ENCODE peak calls at places on chromosome 17, in seven cellular contexts. One of them, this sample, is unnamed.

GRCh38 chr17:77385750-77386501 is 245.2 kb downstream of the SEC14L1 start:
- DNase-seq in stimulated activated CD8-positive, alpha-beta memory T cell treated with anti-CD3 and anti-CD28 coated beads, Interleukin-4, amount 100 ng/mL, for 24 hours: no peak
- DNase-seq in germinal center: no peak
- DNase-seq in Calu3: no peak
- DNase-seq in HL-60: no peak
- DNase-seq in left cardiac atrium: peak; percentile 82
- DNase-seq in omental fat pad: peak; percentile 38
- DNase-seq in this sample: no peak

GRCh38 chr17:50290074-50290702 is 15.9 kb downstream of the TMEM92 start:
- DNase-seq in stimulated activated CD8-positive, alpha-beta memory T cell treated with anti-CD3 and anti-CD28 coated beads, Interleukin-4, amount 100 ng/mL, for 24 hours: no peak
- DNase-seq in germinal center: no peak
- DNase-seq in Calu3: peak; percentile 70
- DNase-seq in HL-60: peak; percentile 88
- DNase-seq in left cardiac atrium: peak; percentile 84
- DNase-seq in omental fat pad: peak; percentile 53
- DNase-seq in this sample: peak; percentile 12

GRCh38 chr17:8791910-8792270 is 7.3 kb downstream of the MFSD6L start:
- DNase-seq in stimulated activated CD8-positive, alpha-beta memory T cell treated with anti-CD3 and anti-CD28 coated beads, Interleukin-4, amount 100 ng/mL, for 24 hours: no peak
- DNase-seq in germinal center: no peak
- DNase-seq in Calu3: no peak
- DNase-seq in HL-60: no peak
- DNase-seq in left cardiac atrium: no peak
- DNase-seq in omental fat pad: no peak
- DNase-seq in this sample: no peak

GRCh38 chr17:3965123-3965800 is 1.0 kb upstream of the ATP2A3 start:
- DNase-seq in stimulated activated CD8-positive, alpha-beta memory T cell treated with anti-CD3 and anti-CD28 coated beads, Interleukin-4, amount 100 ng/mL, for 24 hours: peak; percentile 44
- DNase-seq in germinal center: peak; percentile 75
- DNase-seq in Calu3: peak; percentile 56
- DNase-seq in HL-60: no peak
- DNase-seq in left cardiac atrium: peak; percentile 75
- DNase-seq in omental fat pad: no peak
- DNase-seq in this sample: peak; percentile 72

GRCh38 chr17:75090871-75091854 is 3.4 kb downstream of the SLC16A5 start:
- DNase-seq in stimulated activated CD8-positive, alpha-beta memory T cell treated with anti-CD3 and anti-CD28 coated beads, Interleukin-4, amount 100 ng/mL, for 24 hours: no peak
- DNase-seq in germinal center: no peak
- DNase-seq in Calu3: peak; percentile 35
- DNase-seq in HL-60: no peak
- DNase-seq in left cardiac atrium: peak; percentile 53
- DNase-seq in omental fat pad: no peak
- DNase-seq in this sample: no peak

GRCh38 chr17:2347805-2348685 is 10.7 kb downstream of the SGSM2 start:
- DNase-seq in stimulated activated CD8-positive, alpha-beta memory T cell treated with anti-CD3 and anti-CD28 coated beads, Interleukin-4, amount 100 ng/mL, for 24 hours: no peak
- DNase-seq in germinal center: no peak
- DNase-seq in Calu3: peak; percentile 46
- DNase-seq in HL-60: no peak
- DNase-seq in left cardiac atrium: no peak
- DNase-seq in omental fat pad: no peak
- DNase-seq in this sample: no peak

GRCh38 chr17:63534816-63535455 is 11.8 kb downstream of the KCNH6 start:
- DNase-seq in stimulated activated CD8-positive, alpha-beta memory T cell treated with anti-CD3 and anti-CD28 coated beads, Interleukin-4, amount 100 ng/mL, for 24 hours: no peak
- DNase-seq in germinal center: no peak
- DNase-seq in Calu3: no peak
- DNase-seq in HL-60: no peak
- DNase-seq in left cardiac atrium: no peak
- DNase-seq in omental fat pad: no peak
- DNase-seq in this sample: no peak

GRCh38 chr17:75845058-75845711 is 981 bp upstream of the UNC13D start:
- DNase-seq in stimulated activated CD8-positive, alpha-beta memory T cell treated with anti-CD3 and anti-CD28 coated beads, Interleukin-4, amount 100 ng/mL, for 24 hours: peak; percentile 41
- DNase-seq in germinal center: peak; percentile 89
- DNase-seq in Calu3: peak; percentile 96
- DNase-seq in HL-60: peak; percentile 96
- DNase-seq in left cardiac atrium: peak; percentile 85
- DNase-seq in omental fat pad: no peak
- DNase-seq in this sample: peak; percentile 87

GRCh38 chr17:17751489-17751995 is 70.3 kb downstream of the RAI1 start:
- DNase-seq in stimulated activated CD8-positive, alpha-beta memory T cell treated with anti-CD3 and anti-CD28 coated beads, Interleukin-4, amount 100 ng/mL, for 24 hours: no peak
- DNase-seq in germinal center: no peak
- DNase-seq in Calu3: no peak
- DNase-seq in HL-60: no peak
- DNase-seq in left cardiac atrium: no peak
- DNase-seq in omental fat pad: no peak
- DNase-seq in this sample: no peak

GRCh38 chr17:29177871-29178749 is 2.1 kb downstream of the MYO18A start:
- DNase-seq in stimulated activated CD8-positive, alpha-beta memory T cell treated with anti-CD3 and anti-CD28 coated beads, Interleukin-4, amount 100 ng/mL, for 24 hours: no peak
- DNase-seq in germinal center: no peak
- DNase-seq in Calu3: no peak
- DNase-seq in HL-60: no peak
- DNase-seq in left cardiac atrium: no peak
- DNase-seq in omental fat pad: no peak
- DNase-seq in this sample: no peak

GRCh38 chr17:63881935-63882601 is at the start of gene GH2:
- DNase-seq in stimulated activated CD8-positive, alpha-beta memory T cell treated with anti-CD3 and anti-CD28 coated beads, Interleukin-4, amount 100 ng/mL, for 24 hours: peak; percentile 24
- DNase-seq in germinal center: peak; percentile 79
- DNase-seq in Calu3: peak; percentile 56
- DNase-seq in HL-60: no peak
- DNase-seq in left cardiac atrium: peak; percentile 42
- DNase-seq in omental fat pad: peak; percentile 35
- DNase-seq in this sample: peak; percentile 52

GRCh38 chr17:33640629-33641028 is 347.5 kb upstream of the ASIC2 start:
- DNase-seq in stimulated activated CD8-positive, alpha-beta memory T cell treated with anti-CD3 and anti-CD28 coated beads, Interleukin-4, amount 100 ng/mL, for 24 hours: no peak
- DNase-seq in germinal center: no peak
- DNase-seq in Calu3: no peak
- DNase-seq in HL-60: no peak
- DNase-seq in left cardiac atrium: no peak
- DNase-seq in omental fat pad: no peak
- DNase-seq in this sample: no peak

GRCh38 chr17:11142231-11142630 is 98.8 kb upstream of the SHISA6 start:
- DNase-seq in stimulated activated CD8-positive, alpha-beta memory T cell treated with anti-CD3 and anti-CD28 coated beads, Interleukin-4, amount 100 ng/mL, for 24 hours: no peak
- DNase-seq in germinal center: no peak
- DNase-seq in Calu3: no peak
- DNase-seq in HL-60: no peak
- DNase-seq in left cardiac atrium: no peak
- DNase-seq in omental fat pad: no peak
- DNase-seq in this sample: no peak

GRCh38 chr17:75308732-75309629 is 19.7 kb upstream of the SLC25A19 start:
- DNase-seq in stimulated activated CD8-positive, alpha-beta memory T cell treated with anti-CD3 and anti-CD28 coated beads, Interleukin-4, amount 100 ng/mL, for 24 hours: no peak
- DNase-seq in germinal center: no peak
- DNase-seq in Calu3: peak; percentile 32
- DNase-seq in HL-60: no peak
- DNase-seq in left cardiac atrium: no peak
- DNase-seq in omental fat pad: no peak
- DNase-seq in this sample: no peak

GRCh38 chr17:31357831-31358400 is 33.6 kb upstream of the RAB11FIP4 start:
- DNase-seq in stimulated activated CD8-positive, alpha-beta memory T cell treated with anti-CD3 and anti-CD28 coated beads, Interleukin-4, amount 100 ng/mL, for 24 hours: no peak
- DNase-seq in germinal center: no peak
- DNase-seq in Calu3: no peak
- DNase-seq in HL-60: no peak
- DNase-seq in left cardiac atrium: no peak
- DNase-seq in omental fat pad: no peak
- DNase-seq in this sample: no peak

GRCh38 chr17:78387982-78388941 is 9.8 kb downstream of the PGS1 start:
- DNase-seq in stimulated activated CD8-positive, alpha-beta memory T cell treated with anti-CD3 and anti-CD28 coated beads, Interleukin-4, amount 100 ng/mL, for 24 hours: no peak
- DNase-seq in germinal center: peak; percentile 61
- DNase-seq in Calu3: no peak
- DNase-seq in HL-60: peak; percentile 73
- DNase-seq in left cardiac atrium: peak; percentile 64
- DNase-seq in omental fat pad: no peak
- DNase-seq in this sample: peak; percentile 67

GRCh38 chr17:57587201-57587870 is 157.8 kb downstream of the CCDC182 start:
- DNase-seq in stimulated activated CD8-positive, alpha-beta memory T cell treated with anti-CD3 and anti-CD28 coated beads, Interleukin-4, amount 100 ng/mL, for 24 hours: no peak
- DNase-seq in germinal center: no peak
- DNase-seq in Calu3: no peak
- DNase-seq in HL-60: no peak
- DNase-seq in left cardiac atrium: no peak
- DNase-seq in omental fat pad: no peak
- DNase-seq in this sample: no peak

GRCh38 chr17:69552986-69553667 is 138.6 kb downstream of the MAP2K6 start:
- DNase-seq in stimulated activated CD8-positive, alpha-beta memory T cell treated with anti-CD3 and anti-CD28 coated beads, Interleukin-4, amount 100 ng/mL, for 24 hours: no peak
- DNase-seq in germinal center: peak; percentile 9
- DNase-seq in Calu3: no peak
- DNase-seq in HL-60: no peak
- DNase-seq in left cardiac atrium: no peak
- DNase-seq in omental fat pad: no peak
- DNase-seq in this sample: no peak

GRCh38 chr17:7204828-7205461 is 14.7 kb downstream of the DLG4 start:
- DNase-seq in stimulated activated CD8-positive, alpha-beta memory T cell treated with anti-CD3 and anti-CD28 coated beads, Interleukin-4, amount 100 ng/mL, for 24 hours: peak; percentile 88
- DNase-seq in germinal center: peak; percentile 96
- DNase-seq in Calu3: peak; percentile 72
- DNase-seq in HL-60: no peak
- DNase-seq in left cardiac atrium: peak; percentile 92
- DNase-seq in omental fat pad: peak; percentile 71
- DNase-seq in this sample: peak; percentile 92

GRCh38 chr17:32625971-32626370 is 139.2 kb downstream of the CDK5R1 start:
- DNase-seq in stimulated activated CD8-positive, alpha-beta memory T cell treated with anti-CD3 and anti-CD28 coated beads, Interleukin-4, amount 100 ng/mL, for 24 hours: no peak
- DNase-seq in germinal center: no peak
- DNase-seq in Calu3: no peak
- DNase-seq in HL-60: no peak
- DNase-seq in left cardiac atrium: no peak
- DNase-seq in omental fat pad: no peak
- DNase-seq in this sample: no peak

GRCh38 chr17:64291268-64291851 is 28.3 kb upstream of the TEX2 start:
- DNase-seq in stimulated activated CD8-positive, alpha-beta memory T cell treated with anti-CD3 and anti-CD28 coated beads, Interleukin-4, amount 100 ng/mL, for 24 hours: no peak
- DNase-seq in germinal center: no peak
- DNase-seq in Calu3: peak; percentile 28
- DNase-seq in HL-60: no peak
- DNase-seq in left cardiac atrium: no peak
- DNase-seq in omental fat pad: no peak
- DNase-seq in this sample: no peak

GRCh38 chr17:72545756-72546155 is 424.9 kb downstream of the SOX9 start:
- DNase-seq in stimulated activated CD8-positive, alpha-beta memory T cell treated with anti-CD3 and anti-CD28 coated beads, Interleukin-4, amount 100 ng/mL, for 24 hours: no peak
- DNase-seq in germinal center: no peak
- DNase-seq in Calu3: no peak
- DNase-seq in HL-60: no peak
- DNase-seq in left cardiac atrium: no peak
- DNase-seq in omental fat pad: no peak
- DNase-seq in this sample: no peak

GRCh38 chr17:17846645-17847044 is 9.9 kb upstream of the SREBF1 start:
- DNase-seq in stimulated activated CD8-positive, alpha-beta memory T cell treated with anti-CD3 and anti-CD28 coated beads, Interleukin-4, amount 100 ng/mL, for 24 hours: no peak
- DNase-seq in germinal center: no peak
- DNase-seq in Calu3: no peak
- DNase-seq in HL-60: no peak
- DNase-seq in left cardiac atrium: no peak
- DNase-seq in omental fat pad: no peak
- DNase-seq in this sample: no peak

GRCh38 chr17:1559047-1559742 is 3.4 kb downstream of the PITPNA start:
- DNase-seq in stimulated activated CD8-positive, alpha-beta memory T cell treated with anti-CD3 and anti-CD28 coated beads, Interleukin-4, amount 100 ng/mL, for 24 hours: no peak
- DNase-seq in germinal center: no peak
- DNase-seq in Calu3: no peak
- DNase-seq in HL-60: no peak
- DNase-seq in left cardiac atrium: no peak
- DNase-seq in omental fat pad: no peak
- DNase-seq in this sample: no peak

GRCh38 chr17:82684207-82684903 is 14.1 kb downstream of the RAB40B start:
- DNase-seq in stimulated activated CD8-positive, alpha-beta memory T cell treated with anti-CD3 and anti-CD28 coated beads, Interleukin-4, amount 100 ng/mL, for 24 hours: no peak
- DNase-seq in germinal center: no peak
- DNase-seq in Calu3: peak; percentile 51
- DNase-seq in HL-60: no peak
- DNase-seq in left cardiac atrium: no peak
- DNase-seq in omental fat pad: no peak
- DNase-seq in this sample: no peak

GRCh38 chr17:29867643-29868181 is 62.3 kb downstream of the SSH2 start:
- DNase-seq in stimulated activated CD8-positive, alpha-beta memory T cell treated with anti-CD3 and anti-CD28 coated beads, Interleukin-4, amount 100 ng/mL, for 24 hours: no peak
- DNase-seq in germinal center: no peak
- DNase-seq in Calu3: no peak
- DNase-seq in HL-60: no peak
- DNase-seq in left cardiac atrium: no peak
- DNase-seq in omental fat pad: no peak
- DNase-seq in this sample: no peak

GRCh38 chr17:1793447-1793806 is 31.6 kb downstream of the SERPINF1 start:
- DNase-seq in stimulated activated CD8-positive, alpha-beta memory T cell treated with anti-CD3 and anti-CD28 coated beads, Interleukin-4, amount 100 ng/mL, for 24 hours: no peak
- DNase-seq in germinal center: no peak
- DNase-seq in Calu3: no peak
- DNase-seq in HL-60: no peak
- DNase-seq in left cardiac atrium: no peak
- DNase-seq in omental fat pad: no peak
- DNase-seq in this sample: no peak

GRCh38 chr17:9566067-9566466 is 9.6 kb downstream of the STX8 start:
- DNase-seq in stimulated activated CD8-positive, alpha-beta memory T cell treated with anti-CD3 and anti-CD28 coated beads, Interleukin-4, amount 100 ng/mL, for 24 hours: no peak
- DNase-seq in germinal center: no peak
- DNase-seq in Calu3: no peak
- DNase-seq in HL-60: no peak
- DNase-seq in left cardiac atrium: no peak
- DNase-seq in omental fat pad: no peak
- DNase-seq in this sample: no peak

GRCh38 chr17:72233981-72234380 is 113.2 kb downstream of the SOX9 start:
- DNase-seq in stimulated activated CD8-positive, alpha-beta memory T cell treated with anti-CD3 and anti-CD28 coated beads, Interleukin-4, amount 100 ng/mL, for 24 hours: no peak
- DNase-seq in germinal center: no peak
- DNase-seq in Calu3: no peak
- DNase-seq in HL-60: no peak
- DNase-seq in left cardiac atrium: no peak
- DNase-seq in omental fat pad: no peak
- DNase-seq in this sample: no peak

GRCh38 chr17:69423450-69423849 is 9.0 kb downstream of the MAP2K6 start:
- DNase-seq in stimulated activated CD8-positive, alpha-beta memory T cell treated with anti-CD3 and anti-CD28 coated beads, Interleukin-4, amount 100 ng/mL, for 24 hours: no peak
- DNase-seq in germinal center: no peak
- DNase-seq in Calu3: no peak
- DNase-seq in HL-60: no peak
- DNase-seq in left cardiac atrium: no peak
- DNase-seq in omental fat pad: no peak
- DNase-seq in this sample: no peak

GRCh38 chr17:13425390-13425789 is 176.3 kb downstream of the HS3ST3A1 start:
- DNase-seq in stimulated activated CD8-positive, alpha-beta memory T cell treated with anti-CD3 and anti-CD28 coated beads, Interleukin-4, amount 100 ng/mL, for 24 hours: no peak
- DNase-seq in germinal center: no peak
- DNase-seq in Calu3: no peak
- DNase-seq in HL-60: no peak
- DNase-seq in left cardiac atrium: no peak
- DNase-seq in omental fat pad: no peak
- DNase-seq in this sample: no peak

GRCh38 chr17:61805399-61805798 is 57.9 kb downstream of the BRIP1 start:
- DNase-seq in stimulated activated CD8-positive, alpha-beta memory T cell treated with anti-CD3 and anti-CD28 coated beads, Interleukin-4, amount 100 ng/mL, for 24 hours: no peak
- DNase-seq in germinal center: no peak
- DNase-seq in Calu3: no peak
- DNase-seq in HL-60: no peak
- DNase-seq in left cardiac atrium: no peak
- DNase-seq in omental fat pad: no peak
- DNase-seq in this sample: no peak

GRCh38 chr17:32609085-32609484 is 122.3 kb downstream of the CDK5R1 start:
- DNase-seq in stimulated activated CD8-positive, alpha-beta memory T cell treated with anti-CD3 and anti-CD28 coated beads, Interleukin-4, amount 100 ng/mL, for 24 hours: peak; percentile 46
- DNase-seq in germinal center: peak; percentile 83
- DNase-seq in Calu3: peak; percentile 78
- DNase-seq in HL-60: peak; percentile 21
- DNase-seq in left cardiac atrium: peak; percentile 34
- DNase-seq in omental fat pad: no peak
- DNase-seq in this sample: peak; percentile 67

GRCh38 chr17:327971-328370 is 24.6 kb downstream of the RPH3AL start:
- DNase-seq in stimulated activated CD8-positive, alpha-beta memory T cell treated with anti-CD3 and anti-CD28 coated beads, Interleukin-4, amount 100 ng/mL, for 24 hours: no peak
- DNase-seq in germinal center: no peak
- DNase-seq in Calu3: no peak
- DNase-seq in HL-60: no peak
- DNase-seq in left cardiac atrium: no peak
- DNase-seq in omental fat pad: no peak
- DNase-seq in this sample: no peak

GRCh38 chr17:49447603-49448325 is 33.1 kb upstream of the PHB1 start:
- DNase-seq in stimulated activated CD8-positive, alpha-beta memory T cell treated with anti-CD3 and anti-CD28 coated beads, Interleukin-4, amount 100 ng/mL, for 24 hours: no peak
- DNase-seq in germinal center: no peak
- DNase-seq in Calu3: no peak
- DNase-seq in HL-60: no peak
- DNase-seq in left cardiac atrium: no peak
- DNase-seq in omental fat pad: no peak
- DNase-seq in this sample: no peak

GRCh38 chr17:57927048-57927723 is 28.0 kb downstream of the CUEDC1 start:
- DNase-seq in stimulated activated CD8-positive, alpha-beta memory T cell treated with anti-CD3 and anti-CD28 coated beads, Interleukin-4, amount 100 ng/mL, for 24 hours: no peak
- DNase-seq in germinal center: no peak
- DNase-seq in Calu3: no peak
- DNase-seq in HL-60: no peak
- DNase-seq in left cardiac atrium: peak; percentile 66
- DNase-seq in omental fat pad: no peak
- DNase-seq in this sample: no peak

GRCh38 chr17:57557793-57558681 is 187.1 kb downstream of the CCDC182 start:
- DNase-seq in stimulated activated CD8-positive, alpha-beta memory T cell treated with anti-CD3 and anti-CD28 coated beads, Interleukin-4, amount 100 ng/mL, for 24 hours: no peak
- DNase-seq in germinal center: no peak
- DNase-seq in Calu3: peak; percentile 6
- DNase-seq in HL-60: no peak
- DNase-seq in left cardiac atrium: no peak
- DNase-seq in omental fat pad: no peak
- DNase-seq in this sample: peak; percentile 12

GRCh38 chr17:1732241-1733046 is 7.9 kb downstream of the WDR81 start:
- DNase-seq in stimulated activated CD8-positive, alpha-beta memory T cell treated with anti-CD3 and anti-CD28 coated beads, Interleukin-4, amount 100 ng/mL, for 24 hours: no peak
- DNase-seq in germinal center: peak; percentile 41
- DNase-seq in Calu3: no peak
- DNase-seq in HL-60: no peak
- DNase-seq in left cardiac atrium: no peak
- DNase-seq in omental fat pad: no peak
- DNase-seq in this sample: peak; percentile 40

This sample was measured in stimulated activated naive B cell treated with anti-CD40 and anti-IgM and Interleukin-4, amounts not matched to agents 10 μg/mL and 1 μg/mL and 100 μg/mL, for 72 hours.